ENCODE peak calls at places on chromosomes 5 and 9, in six cellular contexts. One of them, this sample, is unnamed.

GRCh38 chr5:180665682-180666404 is 16.4 kb upstream of the FLT4 start:
- DNase-seq in progenitor cell of endocrine pancreas: no peak
- DNase-seq in natural killer cell: no peak
- DNase-seq in IMR-90: no peak
- DNase-seq in mesothelial cell of epicardium: no peak
- DNase-seq in brain microvascular endothelial cell: no peak
- DNase-seq in this sample: no peak

GRCh38 chr5:119852140-119852539 is 222.8 kb downstream of the FAM170A start:
- DNase-seq in progenitor cell of endocrine pancreas: no peak
- DNase-seq in natural killer cell: no peak
- DNase-seq in IMR-90: no peak
- DNase-seq in mesothelial cell of epicardium: no peak
- DNase-seq in brain microvascular endothelial cell: no peak
- DNase-seq in this sample: no peak

GRCh38 chr5:112862085-112862484 is 998 bp downstream of the SRP19 start:
- DNase-seq in progenitor cell of endocrine pancreas: no peak
- DNase-seq in natural killer cell: no peak
- DNase-seq in IMR-90: no peak
- DNase-seq in mesothelial cell of epicardium: no peak
- DNase-seq in brain microvascular endothelial cell: no peak
- DNase-seq in this sample: no peak

GRCh38 chr5:169299651-169300467 is 1.1 kb downstream of the SLIT3 start:
- DNase-seq in progenitor cell of endocrine pancreas: no peak
- DNase-seq in natural killer cell: no peak
- DNase-seq in IMR-90: no peak
- DNase-seq in mesothelial cell of epicardium: no peak
- DNase-seq in brain microvascular endothelial cell: no peak
- DNase-seq in this sample: no peak

GRCh38 chr9:87873607-87874319 is 8.9 kb upstream of the SPATA31E1 start:
- DNase-seq in progenitor cell of endocrine pancreas: no peak
- DNase-seq in natural killer cell: no peak
- DNase-seq in IMR-90: peak
- DNase-seq in mesothelial cell of epicardium: peak
- DNase-seq in brain microvascular endothelial cell: no peak
- DNase-seq in this sample: no peak

GRCh38 chr9:21679432-21679831 is 123.0 kb upstream of the MTAP start:
- DNase-seq in progenitor cell of endocrine pancreas: no peak
- DNase-seq in natural killer cell: no peak
- DNase-seq in IMR-90: no peak
- DNase-seq in mesothelial cell of epicardium: no peak
- DNase-seq in brain microvascular endothelial cell: no peak
- DNase-seq in this sample: no peak

GRCh38 chr5:39517800-39518199 is 93.0 kb upstream of the DAB2 start:
- DNase-seq in progenitor cell of endocrine pancreas: no peak
- DNase-seq in natural killer cell: no peak
- DNase-seq in IMR-90: peak
- DNase-seq in mesothelial cell of epicardium: no peak
- DNase-seq in brain microvascular endothelial cell: peak
- DNase-seq in this sample: no peak

GRCh38 chr5:10374623-10375022 is 21.1 kb downstream of the MARCHF6 start:
- DNase-seq in progenitor cell of endocrine pancreas: no peak
- DNase-seq in natural killer cell: no peak
- DNase-seq in IMR-90: no peak
- DNase-seq in mesothelial cell of epicardium: no peak
- DNase-seq in brain microvascular endothelial cell: no peak
- DNase-seq in this sample: no peak

GRCh38 chr5:98248949-98249348 is 524.5 kb upstream of the RGMB start:
- DNase-seq in progenitor cell of endocrine pancreas: no peak
- DNase-seq in natural killer cell: no peak
- DNase-seq in IMR-90: peak
- DNase-seq in mesothelial cell of epicardium: no peak
- DNase-seq in brain microvascular endothelial cell: peak
- DNase-seq in this sample: no peak

GRCh38 chr9:21778300-21778699 is 24.1 kb upstream of the MTAP start:
- DNase-seq in progenitor cell of endocrine pancreas: no peak
- DNase-seq in natural killer cell: no peak
- DNase-seq in IMR-90: peak
- DNase-seq in mesothelial cell of epicardium: no peak
- DNase-seq in brain microvascular endothelial cell: no peak
- DNase-seq in this sample: no peak

GRCh38 chr5:112289465-112289864 is 129.6 kb downstream of the EPB41L4A start:
- DNase-seq in progenitor cell of endocrine pancreas: no peak
- DNase-seq in natural killer cell: no peak
- DNase-seq in IMR-90: no peak
- DNase-seq in mesothelial cell of epicardium: no peak
- DNase-seq in brain microvascular endothelial cell: no peak
- DNase-seq in this sample: no peak

GRCh38 chr5:6465831-6466790 is 17.5 kb downstream of the UBE2QL1 start:
- DNase-seq in progenitor cell of endocrine pancreas: no peak
- DNase-seq in natural killer cell: no peak
- DNase-seq in IMR-90: no peak
- DNase-seq in mesothelial cell of epicardium: no peak
- DNase-seq in brain microvascular endothelial cell: no peak
- DNase-seq in this sample: no peak

GRCh38 chr5:129172561-129172960 is 78.0 kb downstream of the ISOC1 start:
- DNase-seq in progenitor cell of endocrine pancreas: no peak
- DNase-seq in natural killer cell: no peak
- DNase-seq in IMR-90: no peak
- DNase-seq in mesothelial cell of epicardium: no peak
- DNase-seq in brain microvascular endothelial cell: no peak
- DNase-seq in this sample: no peak

GRCh38 chr9:35446012-35446411 is 43.9 kb upstream of the RUSC2 start:
- DNase-seq in progenitor cell of endocrine pancreas: no peak
- DNase-seq in natural killer cell: no peak
- DNase-seq in IMR-90: no peak
- DNase-seq in mesothelial cell of epicardium: no peak
- DNase-seq in brain microvascular endothelial cell: no peak
- DNase-seq in this sample: no peak

GRCh38 chr9:75803130-75803529 is 87.3 kb upstream of the PCSK5 start:
- DNase-seq in progenitor cell of endocrine pancreas: no peak
- DNase-seq in natural killer cell: no peak
- DNase-seq in IMR-90: no peak
- DNase-seq in mesothelial cell of epicardium: no peak
- DNase-seq in brain microvascular endothelial cell: peak
- DNase-seq in this sample: no peak

GRCh38 chr5:98773464-98774191 is at the start of gene RGMB:
- DNase-seq in progenitor cell of endocrine pancreas: peak
- DNase-seq in natural killer cell: peak
- DNase-seq in IMR-90: peak
- DNase-seq in mesothelial cell of epicardium: peak
- DNase-seq in brain microvascular endothelial cell: peak
- DNase-seq in this sample: peak

GRCh38 chr5:35821513-35821912 is 35.2 kb upstream of the IL7R start:
- DNase-seq in progenitor cell of endocrine pancreas: no peak
- DNase-seq in natural killer cell: no peak
- DNase-seq in IMR-90: no peak
- DNase-seq in mesothelial cell of epicardium: no peak
- DNase-seq in brain microvascular endothelial cell: no peak
- DNase-seq in this sample: no peak

GRCh38 chr5:5542654-5543053 is 120.2 kb downstream of the ICE1 start:
- DNase-seq in progenitor cell of endocrine pancreas: no peak
- DNase-seq in natural killer cell: no peak
- DNase-seq in IMR-90: no peak
- DNase-seq in mesothelial cell of epicardium: no peak
- DNase-seq in brain microvascular endothelial cell: no peak
- DNase-seq in this sample: no peak

GRCh38 chr9:127561491-127562270 is 50.4 kb upstream of the STXBP1 start:
- DNase-seq in progenitor cell of endocrine pancreas: no peak
- DNase-seq in natural killer cell: no peak
- DNase-seq in IMR-90: peak
- DNase-seq in mesothelial cell of epicardium: peak
- DNase-seq in brain microvascular endothelial cell: peak
- DNase-seq in this sample: no peak

GRCh38 chr9:121830441-121831140 is 179.2 kb downstream of the DAB2IP start:
- DNase-seq in progenitor cell of endocrine pancreas: no peak
- DNase-seq in natural killer cell: no peak
- DNase-seq in IMR-90: no peak
- DNase-seq in mesothelial cell of epicardium: peak
- DNase-seq in brain microvascular endothelial cell: no peak
- DNase-seq in this sample: no peak

GRCh38 chr5:174231961-174232487 is 186.5 kb downstream of the NSG2 start:
- DNase-seq in progenitor cell of endocrine pancreas: no peak
- DNase-seq in natural killer cell: no peak
- DNase-seq in IMR-90: no peak
- DNase-seq in mesothelial cell of epicardium: no peak
- DNase-seq in brain microvascular endothelial cell: no peak
- DNase-seq in this sample: no peak

GRCh38 chr9:78187763-78188495 is 47.9 kb upstream of the CEP78 start:
- DNase-seq in progenitor cell of endocrine pancreas: no peak
- DNase-seq in natural killer cell: no peak
- DNase-seq in IMR-90: no peak
- DNase-seq in mesothelial cell of epicardium: no peak
- DNase-seq in brain microvascular endothelial cell: no peak
- DNase-seq in this sample: no peak

GRCh38 chr5:38953426-38953825 is 107.6 kb downstream of the OSMR start:
- DNase-seq in progenitor cell of endocrine pancreas: no peak
- DNase-seq in natural killer cell: no peak
- DNase-seq in IMR-90: no peak
- DNase-seq in mesothelial cell of epicardium: no peak
- DNase-seq in brain microvascular endothelial cell: no peak
- DNase-seq in this sample: no peak

GRCh38 chr5:64690417-64691151 is at the start of gene SHISAL2B:
- DNase-seq in progenitor cell of endocrine pancreas: peak
- DNase-seq in natural killer cell: no peak
- DNase-seq in IMR-90: no peak
- DNase-seq in mesothelial cell of epicardium: peak
- DNase-seq in brain microvascular endothelial cell: no peak
- DNase-seq in this sample: peak

GRCh38 chr9:134427153-134427782 is 101.0 kb downstream of the RXRA start:
- DNase-seq in progenitor cell of endocrine pancreas: no peak
- DNase-seq in natural killer cell: no peak
- DNase-seq in IMR-90: no peak
- DNase-seq in mesothelial cell of epicardium: no peak
- DNase-seq in brain microvascular endothelial cell: no peak
- DNase-seq in this sample: no peak

GRCh38 chr9:134426436-134426835 is 100.2 kb downstream of the RXRA start:
- DNase-seq in progenitor cell of endocrine pancreas: no peak
- DNase-seq in natural killer cell: no peak
- DNase-seq in IMR-90: no peak
- DNase-seq in mesothelial cell of epicardium: no peak
- DNase-seq in brain microvascular endothelial cell: no peak
- DNase-seq in this sample: no peak

GRCh38 chr9:134429007-134429406 is 102.8 kb downstream of the RXRA start:
- DNase-seq in progenitor cell of endocrine pancreas: no peak
- DNase-seq in natural killer cell: no peak
- DNase-seq in IMR-90: no peak
- DNase-seq in mesothelial cell of epicardium: no peak
- DNase-seq in brain microvascular endothelial cell: no peak
- DNase-seq in this sample: no peak

GRCh38 chr9:134429481-134429880 is 103.2 kb downstream of the RXRA start:
- DNase-seq in progenitor cell of endocrine pancreas: no peak
- DNase-seq in natural killer cell: no peak
- DNase-seq in IMR-90: no peak
- DNase-seq in mesothelial cell of epicardium: no peak
- DNase-seq in brain microvascular endothelial cell: no peak
- DNase-seq in this sample: no peak

DNA sequence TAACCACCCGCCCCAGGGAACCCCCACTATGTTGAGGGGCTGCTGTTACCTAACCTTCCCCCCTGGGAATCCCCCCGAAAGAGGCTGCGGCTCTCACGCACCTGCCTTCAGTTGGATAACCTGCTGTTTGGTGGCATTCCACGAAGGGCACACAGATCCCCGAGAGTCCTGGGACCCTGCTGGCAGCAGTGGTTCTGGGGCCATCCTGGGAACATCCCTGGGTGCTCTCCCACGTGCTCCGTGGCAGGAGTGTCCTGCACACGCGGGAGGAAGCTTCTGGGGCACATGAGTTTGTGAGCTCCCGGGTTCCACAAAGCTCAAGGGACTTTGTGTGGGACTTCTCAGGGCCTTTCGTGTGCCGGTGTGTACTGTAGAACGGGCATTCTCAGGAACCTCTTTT is 102.3 kb downstream of the RXRA start:
- DNase-seq in progenitor cell of endocrine pancreas: no peak
- DNase-seq in natural killer cell: no peak
- DNase-seq in IMR-90: no peak
- DNase-seq in mesothelial cell of epicardium: no peak
- DNase-seq in brain microvascular endothelial cell: no peak
- DNase-seq in this sample: no peak
- TF ChIP-seq CTCF in progenitor cell of endocrine pancreas: no peak
- TF ChIP-seq CTCF in natural killer cell: no peak
- TF ChIP-seq CTCF in IMR-90: no peak
- TF ChIP-seq CTCF in mesothelial cell of epicardium: no peak
- TF ChIP-seq CTCF in brain microvascular endothelial cell: no peak
- TF ChIP-seq CTCF in this sample: no peak

GRCh38 chr5:910769-911160 is 18.1 kb downstream of the TRIP13 start:
- DNase-seq in progenitor cell of endocrine pancreas: no peak
- DNase-seq in natural killer cell: no peak
- DNase-seq in IMR-90: no peak
- DNase-seq in mesothelial cell of epicardium: no peak
- DNase-seq in brain microvascular endothelial cell: no peak
- DNase-seq in this sample: no peak
- TF ChIP-seq CTCF in progenitor cell of endocrine pancreas: no peak
- TF ChIP-seq CTCF in natural killer cell: no peak
- TF ChIP-seq CTCF in IMR-90: no peak
- TF ChIP-seq CTCF in mesothelial cell of epicardium: no peak
- TF ChIP-seq CTCF in brain microvascular endothelial cell: no peak
- TF ChIP-seq CTCF in this sample: no peak

DNA sequence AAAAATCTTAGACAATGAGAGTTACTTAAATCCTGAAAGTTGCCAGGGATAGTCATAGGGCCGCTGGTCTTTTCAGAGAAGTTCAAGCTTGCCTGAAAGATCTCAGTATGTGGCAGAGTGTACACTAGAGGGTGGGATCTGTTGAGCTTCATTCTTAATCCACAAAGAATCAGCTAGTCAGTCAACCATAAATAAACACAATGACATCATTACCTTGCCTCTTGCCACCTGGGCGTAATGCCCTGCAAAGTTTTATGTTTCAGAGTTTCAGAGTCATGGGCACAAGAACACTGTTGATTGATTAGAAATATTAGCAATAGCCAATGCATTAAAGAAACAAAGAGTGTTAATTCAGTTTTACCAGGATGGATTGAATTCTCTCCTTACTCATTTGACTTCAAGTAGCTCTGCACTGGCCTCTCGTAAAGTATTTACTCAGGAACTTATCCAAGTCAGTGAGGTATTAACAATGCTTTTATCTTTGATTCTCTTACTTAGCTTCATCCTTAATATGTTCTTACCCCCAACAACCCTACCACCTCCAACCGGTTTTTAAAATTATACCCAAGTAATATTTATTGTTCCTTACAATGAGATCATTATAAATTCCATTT is 14.3 kb upstream of the ANXA1 start:
- DNase-seq in progenitor cell of endocrine pancreas: no peak
- DNase-seq in natural killer cell: no peak
- DNase-seq in IMR-90: no peak
- DNase-seq in mesothelial cell of epicardium: no peak
- DNase-seq in brain microvascular endothelial cell: no peak
- DNase-seq in this sample: no peak
- TF ChIP-seq CTCF in progenitor cell of endocrine pancreas: no peak
- TF ChIP-seq CTCF in natural killer cell: no peak
- TF ChIP-seq CTCF in IMR-90: no peak
- TF ChIP-seq CTCF in mesothelial cell of epicardium: no peak
- TF ChIP-seq CTCF in brain microvascular endothelial cell: no peak
- TF ChIP-seq CTCF in this sample: no peak

DNA sequence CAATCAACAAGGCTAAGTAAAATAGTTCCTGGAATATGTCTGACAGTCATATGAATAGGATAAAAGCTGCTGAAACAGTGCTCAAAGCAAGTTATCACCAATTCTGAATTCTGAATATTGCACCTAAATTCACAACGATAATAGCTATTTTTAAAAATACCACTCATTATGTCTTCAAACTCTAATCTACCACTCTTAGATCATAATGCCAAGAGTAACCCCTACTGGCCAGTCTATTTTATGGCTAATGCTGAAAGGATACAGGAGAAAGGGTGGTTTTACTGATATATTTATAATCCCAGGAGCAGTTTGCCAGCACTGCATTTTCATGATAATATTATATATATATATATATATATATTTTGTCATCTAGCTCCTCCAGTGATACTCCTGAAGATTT is 232.8 kb downstream of the PDE4D start:
- DNase-seq in progenitor cell of endocrine pancreas: no peak
- DNase-seq in natural killer cell: no peak
- DNase-seq in IMR-90: peak
- DNase-seq in mesothelial cell of epicardium: no peak
- DNase-seq in brain microvascular endothelial cell: peak
- DNase-seq in this sample: peak
- TF ChIP-seq CTCF in progenitor cell of endocrine pancreas: peak
- TF ChIP-seq CTCF in natural killer cell: no peak
- TF ChIP-seq CTCF in IMR-90: peak
- TF ChIP-seq CTCF in mesothelial cell of epicardium: no peak
- TF ChIP-seq CTCF in brain microvascular endothelial cell: peak
- TF ChIP-seq CTCF in this sample: no peak